ENCODE peak calls at places on chromosomes 11 and 22, in six cellular contexts. One of them, this sample, is unnamed. For H3K4me1, the result is how much of the 10 kb centered on the place peaks cover.

GRCh38 chr22:48940988-48941902 is 886.4 kb downstream of the BRD1 start:
- DNase-seq in left ventricle myocardium inferior: no peak
- DNase-seq in heart right ventricle: no peak
- DNase-seq in right lobe of liver: peak
- DNase-seq in Peyer's patch: peak
- DNase-seq in pancreas: peak
- DNase-seq in this sample: no peak

GRCh38 chr11:109940816-109941215 is 152.4 kb upstream of the ZC3H12C start:
- DNase-seq in left ventricle myocardium inferior: no peak
- DNase-seq in heart right ventricle: no peak
- DNase-seq in right lobe of liver: no peak
- DNase-seq in Peyer's patch: no peak
- DNase-seq in pancreas: no peak
- DNase-seq in this sample: no peak

GRCh38 chr22:50600967-50601668 is 525 bp downstream of the MAPK8IP2 start:
- DNase-seq in left ventricle myocardium inferior: no peak
- DNase-seq in heart right ventricle: no peak
- DNase-seq in right lobe of liver: no peak
- DNase-seq in Peyer's patch: no peak
- DNase-seq in pancreas: peak
- DNase-seq in this sample: no peak

GRCh38 chr11:118397448-118397847 is 4.0 kb upstream of the ATP5MG start:
- DNase-seq in left ventricle myocardium inferior: no peak
- DNase-seq in heart right ventricle: no peak
- DNase-seq in right lobe of liver: no peak
- DNase-seq in Peyer's patch: no peak
- DNase-seq in pancreas: no peak
- DNase-seq in this sample: no peak

GRCh38 chr22:49321477-49322055 is 506.1 kb downstream of the BRD1 start:
- DNase-seq in left ventricle myocardium inferior: no peak
- DNase-seq in heart right ventricle: no peak
- DNase-seq in right lobe of liver: peak
- DNase-seq in Peyer's patch: peak
- DNase-seq in pancreas: peak
- DNase-seq in this sample: peak

GRCh38 chr11:111387318-111387863 is 8.3 kb upstream of the POU2AF1 start:
- DNase-seq in left ventricle myocardium inferior: no peak
- DNase-seq in heart right ventricle: no peak
- DNase-seq in right lobe of liver: peak
- DNase-seq in Peyer's patch: peak
- DNase-seq in pancreas: peak
- DNase-seq in this sample: peak

GRCh38 chr22:47107431-47107830 is 345.0 kb downstream of the TBC1D22A start:
- DNase-seq in left ventricle myocardium inferior: no peak
- DNase-seq in heart right ventricle: no peak
- DNase-seq in right lobe of liver: no peak
- DNase-seq in Peyer's patch: no peak
- DNase-seq in pancreas: no peak
- DNase-seq in this sample: no peak

GRCh38 chr11:74417379-74417804 is 19.2 kb upstream of the PGM2L1 start:
- DNase-seq in left ventricle myocardium inferior: no peak
- DNase-seq in heart right ventricle: no peak
- DNase-seq in right lobe of liver: no peak
- DNase-seq in Peyer's patch: no peak
- DNase-seq in pancreas: no peak
- DNase-seq in this sample: no peak

GRCh38 chr22:23888615-23889401 is 5.4 kb upstream of the MIF start:
- DNase-seq in left ventricle myocardium inferior: no peak
- DNase-seq in heart right ventricle: no peak
- DNase-seq in right lobe of liver: no peak
- DNase-seq in Peyer's patch: no peak
- DNase-seq in pancreas: no peak
- DNase-seq in this sample: no peak

GRCh38 chr11:93849751-93850584 is 450 bp downstream of the VSTM5 start:
- DNase-seq in left ventricle myocardium inferior: peak
- DNase-seq in heart right ventricle: peak
- DNase-seq in right lobe of liver: no peak
- DNase-seq in Peyer's patch: peak
- DNase-seq in pancreas: peak
- DNase-seq in this sample: peak

GRCh38 chr11:6488831-6489230 is 7.5 kb downstream of the TIMM10B start:
- DNase-seq in left ventricle myocardium inferior: no peak
- DNase-seq in heart right ventricle: no peak
- DNase-seq in right lobe of liver: peak
- DNase-seq in Peyer's patch: no peak
- DNase-seq in pancreas: no peak
- DNase-seq in this sample: no peak

GRCh38 chr11:17922474-17922788 is 90.4 kb downstream of the SERGEF start:
- DNase-seq in left ventricle myocardium inferior: no peak
- DNase-seq in heart right ventricle: no peak
- DNase-seq in right lobe of liver: no peak
- DNase-seq in Peyer's patch: no peak
- DNase-seq in pancreas: no peak
- DNase-seq in this sample: no peak

GRCh38 chr22:33844273-33844672 is 76.0 kb downstream of the LARGE1 start:
- DNase-seq in left ventricle myocardium inferior: no peak
- DNase-seq in heart right ventricle: no peak
- DNase-seq in right lobe of liver: no peak
- DNase-seq in Peyer's patch: no peak
- DNase-seq in pancreas: no peak
- DNase-seq in this sample: no peak

GRCh38 chr22:41447435-41448188 is 1.0 kb upstream of the TOB2 start:
- DNase-seq in left ventricle myocardium inferior: peak
- DNase-seq in heart right ventricle: peak
- DNase-seq in right lobe of liver: peak
- DNase-seq in Peyer's patch: peak
- DNase-seq in pancreas: peak
- DNase-seq in this sample: peak

DNA sequence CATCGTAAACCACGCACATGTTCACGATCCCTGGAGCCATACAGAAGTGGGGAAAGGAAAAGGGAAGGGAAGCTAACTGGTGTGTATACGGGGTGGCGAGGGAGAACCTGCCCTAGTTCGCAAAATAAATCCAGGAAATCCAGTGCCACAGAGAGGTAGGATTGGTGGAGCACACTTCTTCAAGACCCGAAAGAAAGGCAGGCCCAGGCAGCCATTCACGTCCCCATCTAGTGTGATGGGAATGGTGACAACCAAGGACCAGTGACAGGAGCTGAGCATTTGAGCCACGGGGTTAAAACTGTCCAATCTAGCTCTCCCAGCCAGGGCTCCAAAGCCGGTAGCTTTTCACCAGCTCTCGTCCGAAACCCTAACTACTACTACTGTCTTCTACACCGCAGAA is 53.7 kb downstream of the IGSF9B start:
- DNase-seq in left ventricle myocardium inferior: no peak
- DNase-seq in heart right ventricle: no peak
- DNase-seq in right lobe of liver: peak
- DNase-seq in Peyer's patch: no peak
- DNase-seq in pancreas: no peak
- DNase-seq in this sample: no peak
- H3K4me3 ChIP-seq in left ventricle myocardium inferior: no peak
- H3K4me3 ChIP-seq in heart right ventricle: no peak
- H3K4me3 ChIP-seq in right lobe of liver: no peak
- H3K4me3 ChIP-seq in Peyer's patch: no peak
- H3K4me3 ChIP-seq in pancreas: no peak
- H3K4me3 ChIP-seq in this sample: no peak

GRCh38 chr22:43829904-43830851 is 18.1 kb upstream of the EFCAB6 start:
- DNase-seq in left ventricle myocardium inferior: peak
- DNase-seq in heart right ventricle: peak
- DNase-seq in right lobe of liver: peak
- DNase-seq in Peyer's patch: peak
- DNase-seq in pancreas: peak
- DNase-seq in this sample: peak

GRCh38 chr22:43827926-43828710 is 16.0 kb upstream of the EFCAB6 start:
- DNase-seq in left ventricle myocardium inferior: no peak
- DNase-seq in heart right ventricle: no peak
- DNase-seq in right lobe of liver: no peak
- DNase-seq in Peyer's patch: peak
- DNase-seq in pancreas: no peak
- DNase-seq in this sample: no peak

GRCh38 chr22:43828711-43829447 is 16.8 kb upstream of the EFCAB6 start:
- DNase-seq in left ventricle myocardium inferior: peak
- DNase-seq in heart right ventricle: peak
- DNase-seq in right lobe of liver: peak
- DNase-seq in Peyer's patch: peak
- DNase-seq in pancreas: no peak
- DNase-seq in this sample: peak

GRCh38 chr22:43830931-43831560 is 18.9 kb upstream of the EFCAB6 start:
- DNase-seq in left ventricle myocardium inferior: no peak
- DNase-seq in heart right ventricle: no peak
- DNase-seq in right lobe of liver: no peak
- DNase-seq in Peyer's patch: no peak
- DNase-seq in pancreas: peak
- DNase-seq in this sample: no peak

DNA sequence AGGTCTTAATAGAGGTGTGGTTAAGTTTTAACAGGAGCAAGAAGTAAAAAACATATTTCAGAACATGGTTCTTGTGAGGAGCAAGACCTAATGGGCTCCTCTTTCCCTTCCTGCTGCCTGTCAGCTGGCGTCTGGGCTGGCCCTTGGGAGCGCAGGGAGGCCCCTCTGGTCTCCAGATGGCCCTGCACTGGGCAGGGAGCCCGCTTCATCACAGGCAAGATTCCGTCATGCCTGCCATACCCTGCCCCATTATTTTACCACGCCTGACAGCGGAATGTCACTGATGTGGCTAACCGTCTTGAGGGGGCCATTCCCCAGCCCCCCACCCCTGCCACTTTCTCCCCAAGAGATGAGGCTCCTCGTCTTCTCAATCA is 17.3 kb upstream of the EFCAB6 start:
- DNase-seq in left ventricle myocardium inferior: peak
- DNase-seq in heart right ventricle: peak
- DNase-seq in right lobe of liver: peak
- DNase-seq in Peyer's patch: no peak
- DNase-seq in pancreas: no peak
- DNase-seq in this sample: no peak
- H3K4me1 ChIP-seq in left ventricle myocardium inferior: under half
- H3K4me1 ChIP-seq in heart right ventricle: under half
- H3K4me1 ChIP-seq in right lobe of liver: under half
- H3K4me1 ChIP-seq in Peyer's patch: under half
- H3K4me1 ChIP-seq in pancreas: under half
- H3K4me1 ChIP-seq in this sample: under half

GRCh38 chr11:60971520-60971919 is at the start of gene CD6:
- DNase-seq in left ventricle myocardium inferior: no peak
- DNase-seq in heart right ventricle: no peak
- DNase-seq in right lobe of liver: no peak
- DNase-seq in Peyer's patch: peak
- DNase-seq in pancreas: peak
- DNase-seq in this sample: no peak
- H3K4me3 ChIP-seq in left ventricle myocardium inferior: no peak
- H3K4me3 ChIP-seq in heart right ventricle: no peak
- H3K4me3 ChIP-seq in right lobe of liver: no peak
- H3K4me3 ChIP-seq in Peyer's patch: peak
- H3K4me3 ChIP-seq in pancreas: no peak
- H3K4me3 ChIP-seq in this sample: no peak

DNA sequence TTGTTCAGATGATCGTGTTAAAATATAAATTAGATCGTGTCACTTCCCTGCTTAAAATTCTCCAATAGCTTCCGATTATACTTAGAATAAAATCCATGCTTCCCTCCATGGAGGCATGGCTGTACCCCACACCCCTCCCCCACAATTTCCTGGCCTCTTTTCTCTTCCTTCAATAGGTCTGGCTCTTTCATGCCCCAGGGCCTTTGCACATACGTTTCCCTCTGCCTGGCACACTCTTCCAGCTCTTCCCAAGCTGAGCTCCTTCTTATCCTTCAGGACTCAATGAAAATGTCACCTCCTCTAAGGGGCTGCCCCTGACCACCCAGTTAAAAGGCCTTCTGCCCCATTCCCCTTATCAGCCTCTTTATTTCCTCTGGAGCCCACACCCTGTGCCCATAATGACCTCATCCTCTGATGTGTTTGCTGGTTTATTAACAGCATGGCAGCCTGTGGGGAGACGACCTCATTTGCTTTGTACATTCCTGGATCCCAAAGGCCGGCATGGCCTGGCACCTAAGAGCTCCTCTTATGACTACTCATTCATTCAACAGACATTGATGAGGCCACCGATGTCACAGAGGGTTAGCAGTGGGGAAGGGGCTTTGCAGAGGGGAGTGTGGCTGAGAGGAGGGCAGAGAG is 9.0 kb upstream of the FLRT1 start:
- DNase-seq in left ventricle myocardium inferior: no peak
- DNase-seq in heart right ventricle: no peak
- DNase-seq in right lobe of liver: no peak
- DNase-seq in Peyer's patch: no peak
- DNase-seq in pancreas: no peak
- DNase-seq in this sample: no peak
- H3K4me1 ChIP-seq in left ventricle myocardium inferior: under half
- H3K4me1 ChIP-seq in heart right ventricle: under half
- H3K4me1 ChIP-seq in right lobe of liver: under half
- H3K4me1 ChIP-seq in Peyer's patch: under half
- H3K4me1 ChIP-seq in pancreas: under half
- H3K4me1 ChIP-seq in this sample: under half

GRCh38 chr11:70289582-70289981 is 19.1 kb downstream of the PPFIA1 start:
- DNase-seq in left ventricle myocardium inferior: no peak
- DNase-seq in heart right ventricle: no peak
- DNase-seq in right lobe of liver: no peak
- DNase-seq in Peyer's patch: peak
- DNase-seq in pancreas: no peak
- DNase-seq in this sample: no peak

GRCh38 chr11:70296681-70297080 is 26.2 kb downstream of the PPFIA1 start:
- DNase-seq in left ventricle myocardium inferior: no peak
- DNase-seq in heart right ventricle: no peak
- DNase-seq in right lobe of liver: no peak
- DNase-seq in Peyer's patch: no peak
- DNase-seq in pancreas: no peak
- DNase-seq in this sample: no peak

GRCh38 chr11:70292166-70292565 is 21.7 kb downstream of the PPFIA1 start:
- DNase-seq in left ventricle myocardium inferior: no peak
- DNase-seq in heart right ventricle: no peak
- DNase-seq in right lobe of liver: no peak
- DNase-seq in Peyer's patch: peak
- DNase-seq in pancreas: no peak
- DNase-seq in this sample: no peak

GRCh38 chr11:70290341-70291065 is 20.0 kb downstream of the PPFIA1 start:
- DNase-seq in left ventricle myocardium inferior: no peak
- DNase-seq in heart right ventricle: no peak
- DNase-seq in right lobe of liver: no peak
- DNase-seq in Peyer's patch: no peak
- DNase-seq in pancreas: no peak
- DNase-seq in this sample: no peak

GRCh38 chr11:70292863-70293262 is 22.4 kb downstream of the PPFIA1 start:
- DNase-seq in left ventricle myocardium inferior: no peak
- DNase-seq in heart right ventricle: no peak
- DNase-seq in right lobe of liver: no peak
- DNase-seq in Peyer's patch: peak
- DNase-seq in pancreas: no peak
- DNase-seq in this sample: no peak
- H3K4me3 ChIP-seq in left ventricle myocardium inferior: no peak
- H3K4me3 ChIP-seq in heart right ventricle: no peak
- H3K4me3 ChIP-seq in right lobe of liver: no peak
- H3K4me3 ChIP-seq in Peyer's patch: no peak
- H3K4me3 ChIP-seq in pancreas: no peak
- H3K4me3 ChIP-seq in this sample: no peak